ENCODE peak calls at places on chromosomes 5 and 9, in five cellular contexts. W is LHCN-M2, M is Calu3, F is cardiac fibroblast, V is Right ventricle myocardium superior. I is an unnamed sample.

GRCh38 chr5:78666041-78666444 is 17.5 kb upstream of the LHFPL2 start:
- DNase-seq in W (peak; percentile 68), V (no peak), F (no peak), M (no peak), I (no peak)

GRCh38 chr5:1801061-1801953 is at the start of gene NDUFS6:
- DNase-seq in W (peak; percentile 63), V (peak; percentile 90), M (peak; percentile 75), F (peak; percentile 69), I (peak; percentile 73)

GRCh38 chr9:94812343-94812742 is 85.8 kb downstream of the AOPEP start:
- DNase-seq in M (peak; percentile 46), F (peak; percentile 76), V (no peak), W (no peak), I (no peak)

GRCh38 chr9:90916147-90916734 is 114.6 kb downstream of the SYK start:
- DNase-seq in M (no peak), F (no peak), W (peak; percentile 20), V (no peak), I (no peak)

GRCh38 chr9:129143031-129143441 is 31.8 kb downstream of the PTPA start:
- DNase-seq in F (peak; percentile 96), V (peak; percentile 91), W (peak; percentile 87), M (peak; percentile 80), I (peak; percentile 73)

GRCh38 chr5:99795026-99795425 is 740.1 kb upstream of the FAM174A start:
- DNase-seq in W (no peak), V (no peak), F (no peak), M (no peak), I (no peak)

GRCh38 chr5:88045146-88045545 is 223.5 kb downstream of the TMEM161B start:
- DNase-seq in F (no peak), V (no peak), M (no peak), W (no peak), I (no peak)

GRCh38 chr9:134461436-134461982 is 135.3 kb downstream of the RXRA start:
- DNase-seq in M (no peak), F (peak; percentile 56), V (no peak), W (no peak), I (no peak)

GRCh38 chr5:93574041-93574938 is 6.7 kb downstream of the NR2F1-AS1 start:
- DNase-seq in V (no peak), M (no peak), W (no peak), F (no peak), I (no peak)

GRCh38 chr9:79257671-79258410 is 313.9 kb upstream of the TLE4 start:
- DNase-seq in F (no peak), V (no peak), W (no peak), M (no peak), I (no peak)

GRCh38 chr9:87327567-87328125 is 170.0 kb upstream of the DAPK1 start:
- DNase-seq in V (no peak), W (peak; percentile 52), F (no peak), M (no peak), I (no peak)

GRCh38 chr9:94611638-94612068 is 18.0 kb upstream of the FBP2 start:
- DNase-seq in V (no peak), M (no peak), W (no peak), F (no peak), I (no peak)

GRCh38 chr5:132099073-132099748 is 25.6 kb downstream of the CSF2 start:
- DNase-seq in V (no peak), M (no peak), F (peak; percentile 22), W (no peak), I (no peak)

GRCh38 chr5:61767231-61768080 is 435.4 kb downstream of the ZSWIM6 start:
- DNase-seq in W (no peak), M (no peak), F (no peak), V (no peak), I (no peak)

GRCh38 chr5:34758514-34758913 is 80.5 kb upstream of the TTC23L start:
- DNase-seq in V (no peak), F (no peak), M (no peak), W (no peak), I (no peak)

GRCh38 chr9:13917534-13917933 is 396.4 kb downstream of the NFIB start:
- DNase-seq in V (no peak), F (no peak), M (no peak), W (no peak), I (no peak)

GRCh38 chr5:58544195-58544594 is 38.7 kb upstream of the RAB3C start:
- DNase-seq in M (no peak), F (no peak), W (no peak), V (no peak), I (no peak)

GRCh38 chr9:121636411-121636865 is 15.0 kb upstream of the DAB2IP start:
- DNase-seq in V (no peak), F (peak; percentile 51), W (no peak), M (no peak), I (no peak)

GRCh38 chr5:108728566-108729305 is 19.0 kb upstream of the FER start:
- DNase-seq in V (no peak), M (no peak), W (no peak), F (peak; percentile 33), I (no peak)

GRCh38 chr9:93962041-93962440 is 6.9 kb upstream of the BARX1 start:
- DNase-seq in M (no peak), V (no peak), F (no peak), W (no peak), I (no peak)

GRCh38 chr5:74938250-74938649 is 72.1 kb upstream of the FAM169A start:
- DNase-seq in F (no peak), V (no peak), M (no peak), W (peak; percentile 18), I (no peak)

GRCh38 chr5:109987970-109988369 is 298.2 kb downstream of the MAN2A1 start:
- DNase-seq in M (no peak), W (peak; percentile 29), V (no peak), F (peak; percentile 24), I (no peak)

GRCh38 chr5:80125962-80126480 is 90.9 kb downstream of the THBS4 start:
- DNase-seq in F (peak; percentile 75), V (no peak), W (peak; percentile 96), M (no peak), I (no peak)

GRCh38 chr5:130937046-130937445 is 228.0 kb downstream of the HINT1 start:
- DNase-seq in W (no peak), F (no peak), M (no peak), V (no peak), I (no peak)

GRCh38 chr5:392431-392988 is 50.5 kb upstream of the EXOC3 start:
- DNase-seq in W (peak; percentile 44), F (peak; percentile 59), M (no peak), V (no peak), I (no peak)

GRCh38 chr5:139740993-139741672 is 54.5 kb upstream of the PSD2 start:
- DNase-seq in F (no peak), V (no peak), W (no peak), M (no peak), I (no peak)

GRCh38 chr5:57613726-57614125 is 131.1 kb upstream of the ACTBL2 start:
- DNase-seq in F (no peak), V (no peak), W (no peak), M (no peak), I (no peak)

GRCh38 chr5:33713087-33713486 is 178.7 kb downstream of the ADAMTS12 start:
- DNase-seq in V (no peak), M (no peak), F (no peak), W (no peak), I (no peak)

GRCh38 chr5:88875609-88876234 is 7.3 kb downstream of the MEF2C start:
- DNase-seq in V (no peak), W (no peak), F (peak; percentile 73), M (no peak), I (no peak)

GRCh38 chr9:121350993-121351561 is 19.0 kb downstream of the STOM start:
- DNase-seq in F (peak; percentile 96), V (peak; percentile 72), M (peak; percentile 73), W (peak; percentile 86), I (no peak)

I was measured in Caco-2.